ENCODE peak calls at places on chromosomes 5 and 9, in eight cellular contexts. One of them, this sample, is unnamed.

GRCh38 chr5:104751969-104752368 is 1189.4 kb upstream of the NUDT12 start:
- DNase-seq in endothelial cell: no peak
- DNase-seq in colonic mucosa: no peak
- DNase-seq in stomach: no peak
- DNase-seq in fibroblast of the aortic adventitia: no peak
- DNase-seq in HCT116: no peak
- DNase-seq in lower leg skin: no peak
- DNase-seq in CD4-positive, alpha-beta T cell: no peak
- DNase-seq in this sample: no peak

GRCh38 chr5:83724001-83724400 is 3.3 kb upstream of the HAPLN1 start:
- DNase-seq in endothelial cell: no peak
- DNase-seq in stomach: no peak
- DNase-seq in lower leg skin: no peak
- DNase-seq in CD4-positive, alpha-beta T cell: no peak
- DNase-seq in fibroblast of the aortic adventitia: no peak
- DNase-seq in HCT116: no peak
- DNase-seq in colonic mucosa: peak; percentile 62
- DNase-seq in this sample: no peak

GRCh38 chr5:186091-187041 is 4.9 kb upstream of the LRRC14B start:
- DNase-seq in fibroblast of the aortic adventitia: no peak
- DNase-seq in colonic mucosa: no peak
- DNase-seq in endothelial cell: no peak
- DNase-seq in stomach: no peak
- DNase-seq in lower leg skin: no peak
- DNase-seq in CD4-positive, alpha-beta T cell: no peak
- DNase-seq in HCT116: no peak
- DNase-seq in this sample: no peak

GRCh38 chr5:173864126-173865075 is 23.7 kb upstream of the CPEB4 start:
- DNase-seq in stomach: peak; percentile 77
- DNase-seq in fibroblast of the aortic adventitia: no peak
- DNase-seq in lower leg skin: no peak
- DNase-seq in HCT116: no peak
- DNase-seq in CD4-positive, alpha-beta T cell: no peak
- DNase-seq in endothelial cell: no peak
- DNase-seq in colonic mucosa: peak; percentile 69
- DNase-seq in this sample: no peak

GRCh38 chr9:109903515-109904138 is 123.6 kb downstream of the PALM2AKAP2 start:
- DNase-seq in CD4-positive, alpha-beta T cell: peak; percentile 38
- DNase-seq in lower leg skin: peak; percentile 65
- DNase-seq in fibroblast of the aortic adventitia: peak; percentile 89
- DNase-seq in endothelial cell: peak; percentile 65
- DNase-seq in colonic mucosa: peak; percentile 76
- DNase-seq in stomach: peak; percentile 57
- DNase-seq in HCT116: peak; percentile 76
- DNase-seq in this sample: peak; percentile 53

GRCh38 chr9:109379513-109379912 is 58.7 kb upstream of the EPB41L4B start:
- DNase-seq in fibroblast of the aortic adventitia: no peak
- DNase-seq in HCT116: no peak
- DNase-seq in lower leg skin: no peak
- DNase-seq in colonic mucosa: peak; percentile 44
- DNase-seq in stomach: peak; percentile 43
- DNase-seq in CD4-positive, alpha-beta T cell: no peak
- DNase-seq in endothelial cell: no peak
- DNase-seq in this sample: no peak

GRCh38 chr9:133347515-133347984 is 381 bp downstream of the MED22 start:
- DNase-seq in CD4-positive, alpha-beta T cell: no peak
- DNase-seq in HCT116: no peak
- DNase-seq in endothelial cell: peak; percentile 53
- DNase-seq in lower leg skin: no peak
- DNase-seq in fibroblast of the aortic adventitia: peak; percentile 25
- DNase-seq in stomach: no peak
- DNase-seq in colonic mucosa: peak; percentile 47
- DNase-seq in this sample: no peak

GRCh38 chr9:93594041-93594756 is 17.8 kb downstream of the PHF2 start:
- DNase-seq in endothelial cell: no peak
- DNase-seq in stomach: no peak
- DNase-seq in CD4-positive, alpha-beta T cell: no peak
- DNase-seq in colonic mucosa: peak; percentile 88
- DNase-seq in fibroblast of the aortic adventitia: peak; percentile 21
- DNase-seq in HCT116: no peak
- DNase-seq in lower leg skin: no peak
- DNase-seq in this sample: no peak

GRCh38 chr5:42875785-42876374 is 64.2 kb upstream of the SELENOP start:
- DNase-seq in HCT116: no peak
- DNase-seq in endothelial cell: no peak
- DNase-seq in colonic mucosa: no peak
- DNase-seq in lower leg skin: no peak
- DNase-seq in stomach: no peak
- DNase-seq in fibroblast of the aortic adventitia: no peak
- DNase-seq in CD4-positive, alpha-beta T cell: no peak
- DNase-seq in this sample: no peak

GRCh38 chr5:93785475-93785874 is 44.1 kb upstream of the POU5F2 start:
- DNase-seq in CD4-positive, alpha-beta T cell: no peak
- DNase-seq in HCT116: no peak
- DNase-seq in colonic mucosa: no peak
- DNase-seq in lower leg skin: no peak
- DNase-seq in endothelial cell: no peak
- DNase-seq in stomach: no peak
- DNase-seq in fibroblast of the aortic adventitia: no peak
- DNase-seq in this sample: no peak

GRCh38 chr5:123810253-123810652 is 298.3 kb downstream of the CSNK1G3 start:
- DNase-seq in CD4-positive, alpha-beta T cell: no peak
- DNase-seq in colonic mucosa: peak; percentile 44
- DNase-seq in lower leg skin: no peak
- DNase-seq in fibroblast of the aortic adventitia: no peak
- DNase-seq in stomach: no peak
- DNase-seq in HCT116: no peak
- DNase-seq in endothelial cell: no peak
- DNase-seq in this sample: no peak

GRCh38 chr9:13034696-13035006 is 244.8 kb downstream of the MPDZ start:
- DNase-seq in lower leg skin: no peak
- DNase-seq in CD4-positive, alpha-beta T cell: no peak
- DNase-seq in colonic mucosa: no peak
- DNase-seq in endothelial cell: no peak
- DNase-seq in HCT116: no peak
- DNase-seq in fibroblast of the aortic adventitia: no peak
- DNase-seq in stomach: no peak
- DNase-seq in this sample: no peak

GRCh38 chr9:19922476-19923118 is 133.8 kb upstream of the SLC24A2 start:
- DNase-seq in colonic mucosa: no peak
- DNase-seq in CD4-positive, alpha-beta T cell: no peak
- DNase-seq in lower leg skin: no peak
- DNase-seq in fibroblast of the aortic adventitia: peak; percentile 66
- DNase-seq in HCT116: peak; percentile 15
- DNase-seq in stomach: no peak
- DNase-seq in endothelial cell: peak; percentile 58
- DNase-seq in this sample: no peak

GRCh38 chr5:143349127-143349526 is 54.4 kb downstream of the NR3C1 start:
- DNase-seq in CD4-positive, alpha-beta T cell: no peak
- DNase-seq in endothelial cell: no peak
- DNase-seq in stomach: no peak
- DNase-seq in fibroblast of the aortic adventitia: peak; percentile 25
- DNase-seq in lower leg skin: no peak
- DNase-seq in colonic mucosa: no peak
- DNase-seq in HCT116: no peak
- DNase-seq in this sample: no peak

GRCh38 chr5:175464414-175465233 is 13.7 kb upstream of the SFXN1 start:
- DNase-seq in lower leg skin: no peak
- DNase-seq in stomach: peak; percentile 51
- DNase-seq in fibroblast of the aortic adventitia: peak; percentile 39
- DNase-seq in HCT116: peak; percentile 41
- DNase-seq in endothelial cell: peak; percentile 80
- DNase-seq in colonic mucosa: peak; percentile 74
- DNase-seq in CD4-positive, alpha-beta T cell: peak; percentile 57
- DNase-seq in this sample: no peak

GRCh38 chr5:126384985-126385384 is 38.2 kb upstream of the GRAMD2B start:
- DNase-seq in HCT116: no peak
- DNase-seq in colonic mucosa: no peak
- DNase-seq in endothelial cell: no peak
- DNase-seq in CD4-positive, alpha-beta T cell: no peak
- DNase-seq in stomach: no peak
- DNase-seq in fibroblast of the aortic adventitia: peak; percentile 91
- DNase-seq in lower leg skin: no peak
- DNase-seq in this sample: no peak

GRCh38 chr5:26572486-26572885 is 465.9 kb downstream of the CDH9 start:
- DNase-seq in CD4-positive, alpha-beta T cell: no peak
- DNase-seq in fibroblast of the aortic adventitia: no peak
- DNase-seq in stomach: no peak
- DNase-seq in endothelial cell: no peak
- DNase-seq in colonic mucosa: no peak
- DNase-seq in HCT116: no peak
- DNase-seq in lower leg skin: no peak
- DNase-seq in this sample: no peak

GRCh38 chr5:39948867-39949468 is 524.2 kb upstream of the DAB2 start:
- DNase-seq in CD4-positive, alpha-beta T cell: peak; percentile 20
- DNase-seq in HCT116: peak; percentile 69
- DNase-seq in stomach: peak; percentile 63
- DNase-seq in endothelial cell: peak; percentile 38
- DNase-seq in colonic mucosa: peak; percentile 72
- DNase-seq in lower leg skin: peak; percentile 71
- DNase-seq in fibroblast of the aortic adventitia: peak; percentile 83
- DNase-seq in this sample: peak; percentile 47

GRCh38 chr5:44665101-44665701 is 143.5 kb upstream of the MRPS30 start:
- DNase-seq in fibroblast of the aortic adventitia: peak; percentile 54
- DNase-seq in CD4-positive, alpha-beta T cell: no peak
- DNase-seq in stomach: no peak
- DNase-seq in endothelial cell: no peak
- DNase-seq in HCT116: peak; percentile 36
- DNase-seq in colonic mucosa: no peak
- DNase-seq in lower leg skin: no peak
- DNase-seq in this sample: no peak

GRCh38 chr5:62732677-62733121 is 154.1 kb downstream of the LRRC70 start:
- DNase-seq in fibroblast of the aortic adventitia: no peak
- DNase-seq in HCT116: no peak
- DNase-seq in lower leg skin: no peak
- DNase-seq in stomach: no peak
- DNase-seq in CD4-positive, alpha-beta T cell: no peak
- DNase-seq in colonic mucosa: no peak
- DNase-seq in endothelial cell: no peak
- DNase-seq in this sample: peak; percentile 56

GRCh38 chr9:113581865-113582697 is 118.6 kb downstream of the RGS3 start:
- DNase-seq in lower leg skin: peak; percentile 75
- DNase-seq in HCT116: no peak
- DNase-seq in CD4-positive, alpha-beta T cell: peak; percentile 74
- DNase-seq in endothelial cell: no peak
- DNase-seq in fibroblast of the aortic adventitia: peak; percentile 68
- DNase-seq in stomach: peak; percentile 84
- DNase-seq in colonic mucosa: peak; percentile 82
- DNase-seq in this sample: peak; percentile 90
- TF ChIP-seq CTCF in lower leg skin: no peak
- TF ChIP-seq CTCF in HCT116: no peak
- TF ChIP-seq CTCF in CD4-positive, alpha-beta T cell: peak; percentile 51
- TF ChIP-seq CTCF in endothelial cell: no peak
- TF ChIP-seq CTCF in fibroblast of the aortic adventitia: peak; percentile 21
- TF ChIP-seq CTCF in stomach: peak; percentile 26
- TF ChIP-seq CTCF in colonic mucosa: no peak
- TF ChIP-seq CTCF in this sample: peak; percentile 64

GRCh38 chr5:149114403-149115312 is 26.6 kb upstream of the ABLIM3 start:
- DNase-seq in lower leg skin: peak; percentile 50
- DNase-seq in stomach: peak; percentile 57
- DNase-seq in CD4-positive, alpha-beta T cell: peak; percentile 7
- DNase-seq in HCT116: peak; percentile 77
- DNase-seq in endothelial cell: peak; percentile 62
- DNase-seq in colonic mucosa: peak; percentile 54
- DNase-seq in fibroblast of the aortic adventitia: peak; percentile 91
- DNase-seq in this sample: no peak
- TF ChIP-seq CTCF in lower leg skin: no peak
- TF ChIP-seq CTCF in stomach: peak; percentile 53
- TF ChIP-seq CTCF in CD4-positive, alpha-beta T cell: peak; percentile 59
- TF ChIP-seq CTCF in HCT116: peak; percentile 89
- TF ChIP-seq CTCF in endothelial cell: peak; percentile 46
- TF ChIP-seq CTCF in colonic mucosa: peak; percentile 54
- TF ChIP-seq CTCF in fibroblast of the aortic adventitia: peak; percentile 85
- TF ChIP-seq CTCF in this sample: peak; percentile 48

GRCh38 chr5:92470770-92471169 is 1087.7 kb upstream of the ARRDC3 start:
- DNase-seq in CD4-positive, alpha-beta T cell: no peak
- DNase-seq in stomach: no peak
- DNase-seq in fibroblast of the aortic adventitia: no peak
- DNase-seq in colonic mucosa: no peak
- DNase-seq in HCT116: no peak
- DNase-seq in lower leg skin: no peak
- DNase-seq in endothelial cell: no peak
- DNase-seq in this sample: no peak
- TF ChIP-seq CTCF in CD4-positive, alpha-beta T cell: no peak
- TF ChIP-seq CTCF in stomach: no peak
- TF ChIP-seq CTCF in fibroblast of the aortic adventitia: no peak
- TF ChIP-seq CTCF in colonic mucosa: no peak
- TF ChIP-seq CTCF in HCT116: no peak
- TF ChIP-seq CTCF in lower leg skin: no peak
- TF ChIP-seq CTCF in endothelial cell: peak; percentile 27
- TF ChIP-seq CTCF in this sample: no peak

GRCh38 chr9:78047106-78047505 is 15.5 kb upstream of the GNAQ start:
- DNase-seq in HCT116: no peak
- DNase-seq in stomach: no peak
- DNase-seq in endothelial cell: no peak
- DNase-seq in fibroblast of the aortic adventitia: no peak
- DNase-seq in CD4-positive, alpha-beta T cell: no peak
- DNase-seq in lower leg skin: no peak
- DNase-seq in colonic mucosa: no peak
- DNase-seq in this sample: no peak

GRCh38 chr9:78046120-78046519 is 14.5 kb upstream of the GNAQ start:
- DNase-seq in lower leg skin: no peak
- DNase-seq in HCT116: no peak
- DNase-seq in CD4-positive, alpha-beta T cell: no peak
- DNase-seq in endothelial cell: no peak
- DNase-seq in stomach: no peak
- DNase-seq in colonic mucosa: no peak
- DNase-seq in fibroblast of the aortic adventitia: no peak
- DNase-seq in this sample: no peak

GRCh38 chr9:78041971-78042370 is 10.4 kb upstream of the GNAQ start:
- DNase-seq in fibroblast of the aortic adventitia: no peak
- DNase-seq in colonic mucosa: no peak
- DNase-seq in stomach: no peak
- DNase-seq in endothelial cell: no peak
- DNase-seq in CD4-positive, alpha-beta T cell: no peak
- DNase-seq in HCT116: no peak
- DNase-seq in lower leg skin: no peak
- DNase-seq in this sample: no peak

GRCh38 chr9:78044886-78045285 is 13.3 kb upstream of the GNAQ start:
- DNase-seq in stomach: no peak
- DNase-seq in endothelial cell: no peak
- DNase-seq in lower leg skin: no peak
- DNase-seq in colonic mucosa: no peak
- DNase-seq in CD4-positive, alpha-beta T cell: no peak
- DNase-seq in fibroblast of the aortic adventitia: no peak
- DNase-seq in HCT116: no peak
- DNase-seq in this sample: no peak

GRCh38 chr9:78044189-78044588 is 12.6 kb upstream of the GNAQ start:
- DNase-seq in endothelial cell: no peak
- DNase-seq in colonic mucosa: no peak
- DNase-seq in stomach: peak; percentile 41
- DNase-seq in CD4-positive, alpha-beta T cell: no peak
- DNase-seq in lower leg skin: no peak
- DNase-seq in HCT116: no peak
- DNase-seq in fibroblast of the aortic adventitia: no peak
- DNase-seq in this sample: no peak
- TF ChIP-seq CTCF in endothelial cell: no peak
- TF ChIP-seq CTCF in colonic mucosa: no peak
- TF ChIP-seq CTCF in stomach: no peak
- TF ChIP-seq CTCF in CD4-positive, alpha-beta T cell: no peak
- TF ChIP-seq CTCF in lower leg skin: no peak
- TF ChIP-seq CTCF in HCT116: no peak
- TF ChIP-seq CTCF in fibroblast of the aortic adventitia: no peak
- TF ChIP-seq CTCF in this sample: no peak